ENCODE peak calls at places on chromosomes 11 and 22, in six cellular contexts. One of them, this sample, is unnamed.

GRCh38 chr11:60169264-60169915 is 13.5 kb downstream of the MS4A6A start:
- DNase-seq in NCI-H2171: no peak
- DNase-seq in endodermal cell: peak
- DNase-seq in BJ: no peak
- DNase-seq in NCI-H69: peak
- DNase-seq in T-helper 1 cell: no peak
- DNase-seq in this sample: peak

GRCh38 chr22:36244522-36245391 is 5.4 kb upstream of the APOL2 start:
- DNase-seq in NCI-H69: peak
- DNase-seq in NCI-H2171: peak
- DNase-seq in BJ: peak
- DNase-seq in T-helper 1 cell: no peak
- DNase-seq in endodermal cell: no peak
- DNase-seq in this sample: no peak

GRCh38 chr22:44396021-44396726 is 83.4 kb upstream of the SHISAL1 start:
- DNase-seq in T-helper 1 cell: no peak
- DNase-seq in BJ: no peak
- DNase-seq in NCI-H69: no peak
- DNase-seq in NCI-H2171: no peak
- DNase-seq in endodermal cell: peak
- DNase-seq in this sample: no peak

GRCh38 chr22:35134637-35135036 is 68.7 kb downstream of the ISX start:
- DNase-seq in NCI-H2171: no peak
- DNase-seq in BJ: no peak
- DNase-seq in endodermal cell: peak
- DNase-seq in NCI-H69: no peak
- DNase-seq in T-helper 1 cell: no peak
- DNase-seq in this sample: no peak

GRCh38 chr22:49258107-49259010 is 569.3 kb downstream of the BRD1 start:
- DNase-seq in NCI-H2171: no peak
- DNase-seq in BJ: no peak
- DNase-seq in T-helper 1 cell: no peak
- DNase-seq in endodermal cell: peak
- DNase-seq in NCI-H69: no peak
- DNase-seq in this sample: no peak

GRCh38 chr22:41288245-41288946 is 2.4 kb upstream of the RANGAP1 start:
- DNase-seq in endodermal cell: peak
- DNase-seq in BJ: no peak
- DNase-seq in NCI-H69: peak
- DNase-seq in NCI-H2171: no peak
- DNase-seq in T-helper 1 cell: no peak
- DNase-seq in this sample: no peak

GRCh38 chr22:20186871-20187546 is 36.2 kb upstream of the CCDC188 start:
- DNase-seq in BJ: no peak
- DNase-seq in endodermal cell: no peak
- DNase-seq in NCI-H2171: no peak
- DNase-seq in NCI-H69: no peak
- DNase-seq in T-helper 1 cell: no peak
- DNase-seq in this sample: no peak

GRCh38 chr22:32802291-32802826 is 854 bp downstream of the TIMP3 start:
- DNase-seq in T-helper 1 cell: no peak
- DNase-seq in BJ: no peak
- DNase-seq in NCI-H2171: no peak
- DNase-seq in endodermal cell: no peak
- DNase-seq in NCI-H69: no peak
- DNase-seq in this sample: no peak

GRCh38 chr11:110076388-110076965 is 16.7 kb upstream of the ZC3H12C start:
- DNase-seq in endodermal cell: no peak
- DNase-seq in NCI-H2171: no peak
- DNase-seq in BJ: no peak
- DNase-seq in T-helper 1 cell: no peak
- DNase-seq in NCI-H69: peak
- DNase-seq in this sample: no peak

GRCh38 chr11:128289048-128289447 is 298.3 kb downstream of the ETS1 start:
- DNase-seq in NCI-H69: no peak
- DNase-seq in NCI-H2171: no peak
- DNase-seq in endodermal cell: no peak
- DNase-seq in T-helper 1 cell: no peak
- DNase-seq in BJ: no peak
- DNase-seq in this sample: no peak

GRCh38 chr11:68052137-68052873 is 13.5 kb downstream of the TCIRG1 start:
- DNase-seq in NCI-H2171: no peak
- DNase-seq in BJ: no peak
- DNase-seq in NCI-H69: no peak
- DNase-seq in endodermal cell: no peak
- DNase-seq in T-helper 1 cell: no peak
- DNase-seq in this sample: no peak

GRCh38 chr11:82899191-82899820 is 924 bp downstream of the PRCP start:
- DNase-seq in NCI-H2171: no peak
- DNase-seq in NCI-H69: peak
- DNase-seq in T-helper 1 cell: no peak
- DNase-seq in endodermal cell: no peak
- DNase-seq in BJ: no peak
- DNase-seq in this sample: peak

GRCh38 chr11:134583397-134583990 is 171.5 kb upstream of the B3GAT1 start:
- DNase-seq in endodermal cell: no peak
- DNase-seq in BJ: no peak
- DNase-seq in NCI-H2171: no peak
- DNase-seq in T-helper 1 cell: no peak
- DNase-seq in NCI-H69: no peak
- DNase-seq in this sample: peak

GRCh38 chr22:48689206-48689605 is 1138.5 kb downstream of the BRD1 start:
- DNase-seq in BJ: no peak
- DNase-seq in NCI-H2171: no peak
- DNase-seq in T-helper 1 cell: no peak
- DNase-seq in endodermal cell: no peak
- DNase-seq in NCI-H69: no peak
- DNase-seq in this sample: no peak

GRCh38 chr11:23021287-23021863 is 161.1 kb upstream of the CCDC179 start:
- DNase-seq in NCI-H69: peak
- DNase-seq in endodermal cell: peak
- DNase-seq in BJ: no peak
- DNase-seq in T-helper 1 cell: no peak
- DNase-seq in NCI-H2171: no peak
- DNase-seq in this sample: no peak

GRCh38 chr11:125941606-125942275 is 4.1 kb upstream of the VSIG10L2 start:
- DNase-seq in NCI-H2171: peak
- DNase-seq in BJ: no peak
- DNase-seq in NCI-H69: peak
- DNase-seq in endodermal cell: peak
- DNase-seq in T-helper 1 cell: no peak
- DNase-seq in this sample: peak

GRCh38 chr11:122187373-122188165 is 71.6 kb upstream of the BLID start:
- DNase-seq in BJ: no peak
- DNase-seq in NCI-H69: no peak
- DNase-seq in endodermal cell: no peak
- DNase-seq in NCI-H2171: no peak
- DNase-seq in T-helper 1 cell: no peak
- DNase-seq in this sample: no peak

GRCh38 chr22:23223566-23224317 is 43.4 kb downstream of the BCR start:
- DNase-seq in T-helper 1 cell: no peak
- DNase-seq in BJ: no peak
- DNase-seq in NCI-H2171: no peak
- DNase-seq in endodermal cell: no peak
- DNase-seq in NCI-H69: peak
- DNase-seq in this sample: no peak

GRCh38 chr11:69443138-69443967 is 38.1 kb upstream of the LINC01488 start:
- DNase-seq in NCI-H69: peak
- DNase-seq in NCI-H2171: peak
- DNase-seq in T-helper 1 cell: peak
- DNase-seq in BJ: peak
- DNase-seq in endodermal cell: peak
- DNase-seq in this sample: peak

GRCh38 chr11:95365346-95365745 is 134.3 kb upstream of the SESN3 start:
- DNase-seq in NCI-H69: no peak
- DNase-seq in T-helper 1 cell: no peak
- DNase-seq in BJ: no peak
- DNase-seq in NCI-H2171: no peak
- DNase-seq in endodermal cell: no peak
- DNase-seq in this sample: no peak

GRCh38 chr11:3684129-3684685 is 13.0 kb upstream of the CHRNA10 start:
- DNase-seq in BJ: no peak
- DNase-seq in T-helper 1 cell: no peak
- DNase-seq in NCI-H69: no peak
- DNase-seq in endodermal cell: no peak
- DNase-seq in NCI-H2171: no peak
- DNase-seq in this sample: no peak

GRCh38 chr11:7635137-7635536 is 38.2 kb downstream of the CYB5R2 start:
- DNase-seq in BJ: no peak
- DNase-seq in T-helper 1 cell: no peak
- DNase-seq in endodermal cell: no peak
- DNase-seq in NCI-H2171: no peak
- DNase-seq in NCI-H69: peak
- DNase-seq in this sample: no peak

This sample was measured in Jurkat, Clone E6-1.